ENCODE peak calls at places on chromosome 12, in seven cellular contexts. W is neuronal stem cell, H is mesendoderm, T is IMR-90, D is mesenchymal stem cell, V is trophoblast cell, B is H1. J is an unnamed sample. For H3K79me1, the result is how much of the 10 kb centered on the place peaks cover.

GRCh38 chr12:19199322-19199721 is 69.8 kb downstream of the PLEKHA5 start:
- DNase-seq in T (no peak), D (peak), W (no peak), B (no peak), V (no peak), H (no peak), J (no peak)

GRCh38 chr12:110073049-110073831 is 24.9 kb upstream of the C12orf76 start:
- DNase-seq in D (no peak), T (no peak), V (no peak), H (no peak), W (no peak), B (no peak), J (no peak)

GRCh38 chr12:105860556-105861207 is 278.1 kb downstream of the NUAK1 start:
- DNase-seq in H (no peak), D (no peak), B (no peak), W (no peak), V (no peak), T (no peak), J (no peak)

GRCh38 chr12:113903381-113903863 is 62.7 kb downstream of the RBM19 start:
- DNase-seq in T (peak), V (peak), B (no peak), W (no peak), D (peak), H (no peak), J (no peak)

GRCh38 chr12:104643093-104643646 is 186.4 kb downstream of the CHST11 start:
- DNase-seq in V (no peak), D (peak), H (no peak), W (no peak), B (no peak), T (no peak), J (no peak)

GRCh38 chr12:109762673-109763191 is 49.1 kb downstream of the FAM222A start:
- DNase-seq in D (no peak), T (no peak), W (no peak), B (no peak), V (no peak), H (no peak), J (peak)

GRCh38 chr12:132761032-132761910 is at the start of gene ANKLE2:
- DNase-seq in B (no peak), V (peak), T (peak), H (peak), W (peak), D (peak), J (no peak)

GRCh38 chr12:113247123-113248045 is 26.1 kb downstream of the TPCN1 start:
- DNase-seq in D (peak), T (peak), W (no peak), B (no peak), H (peak), V (no peak), J (no peak)

GRCh38 chr12:103499571-103499970 is 3.8 kb upstream of the C12orf42 start:
- DNase-seq in B (no peak), T (no peak), V (no peak), D (no peak), W (no peak), H (no peak), J (no peak)

GRCh38 chr12:70748809-70749208 is 111.6 kb upstream of the PTPRB start:
- DNase-seq in V (no peak), H (no peak), W (no peak), D (no peak), B (no peak), T (no peak), J (no peak)

GRCh38 chr12:94875525-94875924 is 128.0 kb downstream of the NDUFA12 start:
- DNase-seq in V (no peak), H (peak), T (no peak), W (no peak), B (no peak), D (no peak), J (peak)

GRCh38 chr12:31749024-31749704 is 20.3 kb upstream of the AMN1 start:
- DNase-seq in T (peak), H (peak), W (no peak), D (peak), V (peak), B (peak), J (peak)

GRCh38 chr12:6925543-6926279 is 2.0 kb upstream of the ATN1 start:
- DNase-seq in B (no peak), D (peak), T (peak), H (peak), V (no peak), W (peak), J (peak)

GRCh38 chr12:57237952-57238853 is 8.7 kb downstream of the SHMT2 start:
- DNase-seq in T (no peak), D (peak), V (no peak), H (peak), B (no peak), W (no peak), J (peak)

GRCh38 chr12:6532927-6533652 is 1.2 kb upstream of the GAPDH start:
- DNase-seq in W (no peak), V (peak), H (peak), D (peak), T (peak), B (no peak), J (peak)

GRCh38 chr12:12899530-12900380 is 8.4 kb downstream of the GPRC5A start:
- DNase-seq in D (peak), T (peak), H (no peak), V (no peak), B (no peak), W (no peak), J (no peak)

GRCh38 chr12:88529531-88530488 is 50.5 kb downstream of the KITLG start:
- DNase-seq in W (no peak), B (no peak), T (no peak), H (peak), D (no peak), V (no peak), J (no peak)

GRCh38 chr12:105253882-105254513 is 18.0 kb upstream of the APPL2 start:
- DNase-seq in B (no peak), T (peak), V (peak), H (peak), D (peak), W (no peak), J (no peak)

GRCh38 chr12:47393403-47393790 is 312.4 kb downstream of the RPAP3 start:
- DNase-seq in D (no peak), V (no peak), H (no peak), T (peak), W (no peak), B (no peak), J (no peak)

GRCh38 chr12:103773109-103773905 is 67.7 kb downstream of the NT5DC3 start:
- DNase-seq in D (no peak), T (peak), W (no peak), B (no peak), V (no peak), H (no peak), J (no peak)

GRCh38 chr12:68406134-68406576 is 74.0 kb upstream of the MDM1 start:
- DNase-seq in W (no peak), B (no peak), H (peak), D (peak), V (no peak), T (peak), J (peak)

GRCh38 chr12:71371132-71371531 is 68.5 kb upstream of the LGR5 start:
- DNase-seq in V (no peak), D (no peak), H (peak), B (no peak), T (no peak), W (no peak), J (no peak)

GRCh38 chr12:132429932-132430643 is 59.9 kb upstream of the FBRSL1 start:
- DNase-seq in T (no peak), B (no peak), D (no peak), H (peak), W (no peak), V (no peak), J (peak)

GRCh38 chr12:130948751-130949150 is 5.0 kb upstream of the ADGRD1 start:
- DNase-seq in D (no peak), W (no peak), H (no peak), T (no peak), V (no peak), B (no peak), J (no peak)

GRCh38 chr12:6461401-6462233 is 8.9 kb downstream of the VAMP1 start:
- DNase-seq in T (peak), B (no peak), V (no peak), D (no peak), W (no peak), H (no peak), J (no peak)

GRCh38 chr12:52156310-52156709 is 35.5 kb downstream of the KRT80 start:
- DNase-seq in D (no peak), W (no peak), T (peak), V (peak), H (no peak), B (no peak), J (no peak)

GRCh38 chr12:29517265-29517664 is 19.8 kb upstream of the OVCH1 start:
- DNase-seq in T (no peak), V (no peak), H (no peak), B (no peak), W (no peak), D (peak), J (no peak)

GRCh38 chr12:111361717-111362576 is 6.9 kb downstream of the PHETA1 start:
- DNase-seq in D (no peak), B (no peak), V (peak), H (no peak), W (no peak), T (no peak), J (no peak)

GRCh38 chr12:49154221-49154620 is 23.0 kb upstream of the TUBA1B start:
- DNase-seq in W (no peak), B (no peak), D (no peak), T (no peak), H (no peak), V (no peak), J (no peak)

GRCh38 chr12:119082496-119082895 is 96.2 kb upstream of the HSPB8 start:
- DNase-seq in D (no peak), H (no peak), V (no peak), W (no peak), T (no peak), B (no peak), J (no peak)

GRCh38 chr12:57130941-57131340 is 2.7 kb downstream of the LRP1 start:
- DNase-seq in W (no peak), H (no peak), V (no peak), T (no peak), B (no peak), D (no peak), J (no peak)

GRCh38 chr12:91817512-91817911 is 328.1 kb downstream of the BTG1 start:
- DNase-seq in W (no peak), H (no peak), D (no peak), V (no peak), B (no peak), T (no peak), J (no peak)

GRCh38 chr12:78885466-78885865 is 20.9 kb downstream of the SYT1 start:
- DNase-seq in V (no peak), T (no peak), B (no peak), W (no peak), H (peak), D (no peak), J (peak)

GRCh38 chr12:109591041-109591440 is 17.4 kb downstream of the MVK start:
- DNase-seq in T (no peak), D (no peak), V (no peak), H (no peak), W (no peak), B (no peak), J (no peak)

GRCh38 chr12:51636986-51637385 is 46.0 kb downstream of the SCN8A start:
- DNase-seq in H (no peak), W (no peak), D (no peak), V (no peak), B (no peak), T (no peak), J (no peak)

GRCh38 chr12:128876559-128876958 is 23.3 kb downstream of the GLT1D1 start:
- DNase-seq in W (no peak), D (no peak), V (no peak), B (no peak), H (no peak), T (no peak), J (no peak)

GRCh38 chr12:83434600-83434999 is 747.9 kb downstream of the TMTC2 start:
- DNase-seq in D (no peak), H (peak), V (no peak), B (no peak), T (no peak), W (no peak), J (no peak)

GRCh38 chr12:53201639-53202038 is 5.4 kb downstream of the ITGB7 start:
- DNase-seq in H (no peak), T (no peak), W (no peak), B (no peak), D (no peak), V (no peak), J (no peak)

GRCh38 chr12:120836119-120836684 is 68.0 kb downstream of the SPPL3 start:
- DNase-seq in D (no peak), H (no peak), W (no peak), V (no peak), B (no peak), T (no peak), J (no peak)

GRCh38 chr12:120835304-120835612 is 68.9 kb downstream of the SPPL3 start:
- DNase-seq in D (peak), H (no peak), V (peak), B (no peak), W (no peak), T (no peak), J (no peak)

GRCh38 chr12:120835657-120836056 is 68.5 kb downstream of the SPPL3 start:
- DNase-seq in B (no peak), W (no peak), D (peak), H (no peak), V (no peak), T (no peak), J (no peak)

GRCh38 chr12:120833849-120834248 is 70.3 kb downstream of the SPPL3 start:
- DNase-seq in H (no peak), D (peak), T (peak), B (no peak), V (no peak), W (no peak), J (no peak)

GRCh38 chr12:120834489-120835303 is 69.5 kb downstream of the SPPL3 start:
- DNase-seq in V (no peak), W (no peak), H (no peak), T (no peak), B (no peak), D (no peak), J (no peak)
- H3K4me2 ChIP-seq in V (no peak), W (no peak), H (no peak), T (peak), B (no peak), D (no peak), J (no peak)

DNA sequence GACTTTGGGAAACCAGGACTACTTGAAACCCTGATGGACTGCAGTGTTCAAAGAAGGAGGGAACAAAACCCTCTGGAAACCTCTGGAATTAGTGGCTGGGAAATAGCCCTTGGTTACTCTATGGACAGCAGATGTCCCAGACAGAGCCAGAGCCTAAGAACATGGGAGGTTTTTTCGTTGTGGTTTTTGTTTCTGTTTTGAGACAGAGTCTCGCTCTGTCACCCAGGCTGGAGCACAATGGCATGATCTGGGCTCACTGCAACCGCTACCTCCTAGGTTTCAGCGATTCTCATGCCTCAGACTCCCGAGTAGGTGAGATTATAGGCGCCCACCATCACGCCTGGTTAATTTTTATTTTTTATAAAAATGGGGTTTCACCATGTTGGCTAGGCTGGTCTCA is 1378.7 kb downstream of the AACS start:
- DNase-seq in T (no peak), H (no peak), V (no peak), W (no peak), D (no peak), B (no peak), J (no peak)
- H3K18ac ChIP-seq in T (no peak), H (no peak), V (no peak), W (no peak), D (no peak), B (no peak), J (no peak)

DNA sequence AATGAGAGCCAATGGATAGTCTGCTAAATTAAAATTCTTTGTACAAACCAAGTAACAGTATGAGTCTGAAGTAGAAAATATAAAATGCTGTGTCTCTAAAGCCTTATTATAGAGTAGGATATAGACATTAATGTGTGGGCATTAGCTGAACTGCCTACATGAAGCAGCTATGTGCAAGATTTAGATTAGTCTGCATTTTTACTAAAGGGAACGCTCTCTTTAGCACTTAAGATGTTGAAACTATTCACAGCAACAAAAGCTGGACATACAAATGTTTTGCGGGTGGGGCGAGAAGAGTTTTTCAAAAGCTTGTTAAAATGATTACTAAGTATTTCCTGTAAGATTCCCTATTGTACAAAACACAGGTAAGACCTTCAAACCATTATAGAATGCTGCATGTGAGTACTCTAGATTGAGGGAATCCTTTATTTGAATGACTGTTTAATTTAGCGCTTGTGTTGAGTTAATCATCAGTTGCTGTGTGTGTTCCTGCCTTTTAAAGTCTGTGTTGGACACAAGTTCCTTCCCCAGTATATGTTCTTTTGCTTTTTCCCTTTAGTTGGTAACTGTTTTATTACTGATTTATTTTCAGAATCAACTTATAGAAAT is 87.1 kb downstream of the RAD52 start:
- DNase-seq in B (no peak), W (no peak), T (no peak), H (no peak), D (no peak), V (no peak), J (no peak)
- H3K79me1 ChIP-seq in B (under half), W (under half), T (under half), H (under half), D (under half), V (under half), J (under half)

GRCh38 chr12:11757531-11757930 is 108.1 kb downstream of the ETV6 start:
- DNase-seq in T (no peak), D (no peak), W (no peak), B (no peak), V (no peak), H (no peak), J (no peak)

GRCh38 chr12:11759894-11760293 is 110.4 kb downstream of the ETV6 start:
- DNase-seq in W (no peak), H (no peak), D (no peak), V (no peak), T (no peak), B (no peak), J (no peak)

GRCh38 chr12:11758838-11759509 is 109.5 kb downstream of the ETV6 start:
- DNase-seq in T (peak), W (no peak), V (no peak), H (no peak), D (peak), B (no peak), J (no peak)

GRCh38 chr12:11757095-11757494 is 107.6 kb downstream of the ETV6 start:
- DNase-seq in H (no peak), V (no peak), B (no peak), T (no peak), D (no peak), W (no peak), J (no peak)

GRCh38 chr12:11758087-11758837 is 108.8 kb downstream of the ETV6 start:
- DNase-seq in V (no peak), B (no peak), T (no peak), W (peak), H (no peak), D (no peak), J (no peak)
- H3K4me2 ChIP-seq in V (no peak), B (no peak), T (peak), W (no peak), H (no peak), D (no peak), J (no peak)

GRCh38 chr12:64900540-64900939 is 76.1 kb downstream of the TBC1D30 start:
- DNase-seq in H (no peak), V (no peak), D (no peak), T (peak), W (no peak), B (no peak), J (no peak)
- H3K18ac ChIP-seq in H (no peak), V (no peak), D (no peak), T (no peak), W (no peak), B (no peak), J (no peak)

GRCh38 chr12:107594995-107595394 is 90.6 kb upstream of the PWP1 start:
- DNase-seq in V (no peak), H (no peak), D (no peak), B (no peak), T (peak), W (no peak), J (no peak)
- H3K79me1 ChIP-seq in V (under half), H (under half), D (under half), B (under half), T (under half), W (under half), J (under half)

J was measured in H9.